ENCODE peak calls at places on chromosome 20, in ten cellular contexts. One of them, this sample, is unnamed.
A peak's percentile ranks its signal among the peaks of the same experiment; 100 is the strongest.

GRCh38 chr20:36941403-36941835 is 10.1 kb downstream of the SAMHD1 start:
- DNase-seq in heart right ventricle: no peak
- DNase-seq in left ventricle myocardium inferior: no peak
- DNase-seq in adrenal gland: peak; percentile 66
- DNase-seq in lung: no peak
- DNase-seq in Panc1: no peak
- DNase-seq in GM23248: peak; percentile 21
- DNase-seq in CD4-positive, alpha-beta memory T cell: no peak
- DNase-seq in psoas muscle: no peak
- DNase-seq in uterus: no peak
- DNase-seq in this sample: no peak

GRCh38 chr20:3461911-3462677 is 8.7 kb upstream of the ATRN start:
- DNase-seq in uterus: no peak
- DNase-seq in psoas muscle: no peak
- DNase-seq in adrenal gland: peak; percentile 79
- DNase-seq in heart right ventricle: no peak
- DNase-seq in Panc1: no peak
- DNase-seq in GM23248: no peak
- DNase-seq in left ventricle myocardium inferior: no peak
- DNase-seq in CD4-positive, alpha-beta memory T cell: no peak
- DNase-seq in lung: no peak
- DNase-seq in this sample: peak; percentile 77

GRCh38 chr20:44911264-44911921 is 1.5 kb downstream of the PABPC1L start:
- DNase-seq in Panc1: no peak
- DNase-seq in heart right ventricle: no peak
- DNase-seq in uterus: no peak
- DNase-seq in left ventricle myocardium inferior: no peak
- DNase-seq in adrenal gland: peak; percentile 79
- DNase-seq in GM23248: peak; percentile 31
- DNase-seq in lung: peak; percentile 85
- DNase-seq in CD4-positive, alpha-beta memory T cell: no peak
- DNase-seq in psoas muscle: no peak
- DNase-seq in this sample: peak; percentile 86

GRCh38 chr20:59808729-59809381 is 124.6 kb downstream of the SYCP2 start:
- DNase-seq in heart right ventricle: no peak
- DNase-seq in CD4-positive, alpha-beta memory T cell: no peak
- DNase-seq in uterus: peak; percentile 3
- DNase-seq in GM23248: no peak
- DNase-seq in lung: peak; percentile 22
- DNase-seq in Panc1: no peak
- DNase-seq in left ventricle myocardium inferior: no peak
- DNase-seq in psoas muscle: no peak
- DNase-seq in adrenal gland: peak; percentile 30
- DNase-seq in this sample: no peak

GRCh38 chr20:37330316-37330715 is 15.6 kb upstream of the SRC start:
- DNase-seq in uterus: no peak
- DNase-seq in left ventricle myocardium inferior: no peak
- DNase-seq in adrenal gland: no peak
- DNase-seq in Panc1: no peak
- DNase-seq in heart right ventricle: no peak
- DNase-seq in psoas muscle: no peak
- DNase-seq in lung: no peak
- DNase-seq in GM23248: no peak
- DNase-seq in CD4-positive, alpha-beta memory T cell: no peak
- DNase-seq in this sample: no peak

GRCh38 chr20:11556410-11556809 is 361.3 kb upstream of the BTBD3 start:
- DNase-seq in psoas muscle: no peak
- DNase-seq in heart right ventricle: no peak
- DNase-seq in Panc1: no peak
- DNase-seq in GM23248: no peak
- DNase-seq in lung: no peak
- DNase-seq in left ventricle myocardium inferior: no peak
- DNase-seq in adrenal gland: no peak
- DNase-seq in CD4-positive, alpha-beta memory T cell: no peak
- DNase-seq in uterus: no peak
- DNase-seq in this sample: no peak

GRCh38 chr20:16641511-16641910 is 68.3 kb upstream of the KIF16B start:
- DNase-seq in lung: no peak
- DNase-seq in GM23248: no peak
- DNase-seq in Panc1: no peak
- DNase-seq in uterus: no peak
- DNase-seq in heart right ventricle: no peak
- DNase-seq in CD4-positive, alpha-beta memory T cell: no peak
- DNase-seq in adrenal gland: no peak
- DNase-seq in left ventricle myocardium inferior: no peak
- DNase-seq in psoas muscle: no peak
- DNase-seq in this sample: no peak

GRCh38 chr20:6395695-6396094 is 272.9 kb upstream of the FERMT1 start:
- DNase-seq in left ventricle myocardium inferior: no peak
- DNase-seq in Panc1: no peak
- DNase-seq in GM23248: no peak
- DNase-seq in heart right ventricle: no peak
- DNase-seq in adrenal gland: no peak
- DNase-seq in lung: no peak
- DNase-seq in psoas muscle: no peak
- DNase-seq in CD4-positive, alpha-beta memory T cell: no peak
- DNase-seq in uterus: no peak
- DNase-seq in this sample: no peak

GRCh38 chr20:33947709-33948295 is 45.9 kb upstream of the RALY start:
- DNase-seq in adrenal gland: no peak
- DNase-seq in left ventricle myocardium inferior: no peak
- DNase-seq in psoas muscle: no peak
- DNase-seq in Panc1: peak; percentile 5
- DNase-seq in GM23248: peak; percentile 28
- DNase-seq in lung: no peak
- DNase-seq in heart right ventricle: no peak
- DNase-seq in CD4-positive, alpha-beta memory T cell: peak; percentile 48
- DNase-seq in uterus: no peak
- DNase-seq in this sample: no peak

GRCh38 chr20:57435498-57436222 is 44.5 kb downstream of the RBM38 start:
- DNase-seq in uterus: no peak
- DNase-seq in Panc1: no peak
- DNase-seq in adrenal gland: peak; percentile 70
- DNase-seq in psoas muscle: peak; percentile 90
- DNase-seq in heart right ventricle: peak; percentile 62
- DNase-seq in lung: peak; percentile 82
- DNase-seq in CD4-positive, alpha-beta memory T cell: no peak
- DNase-seq in left ventricle myocardium inferior: peak; percentile 69
- DNase-seq in GM23248: no peak
- DNase-seq in this sample: peak; percentile 76

GRCh38 chr20:41006936-41007871 is 21.4 kb upstream of the TOP1 start:
- DNase-seq in CD4-positive, alpha-beta memory T cell: no peak
- DNase-seq in GM23248: no peak
- DNase-seq in adrenal gland: peak; percentile 43
- DNase-seq in heart right ventricle: no peak
- DNase-seq in psoas muscle: no peak
- DNase-seq in left ventricle myocardium inferior: no peak
- DNase-seq in Panc1: no peak
- DNase-seq in uterus: no peak
- DNase-seq in lung: no peak
- DNase-seq in this sample: no peak

GRCh38 chr20:38167851-38168760 is 3.0 kb upstream of the TGM2 start:
- DNase-seq in CD4-positive, alpha-beta memory T cell: peak; percentile 13
- DNase-seq in psoas muscle: peak; percentile 87
- DNase-seq in left ventricle myocardium inferior: peak; percentile 78
- DNase-seq in uterus: peak; percentile 77
- DNase-seq in Panc1: no peak
- DNase-seq in GM23248: peak; percentile 89
- DNase-seq in heart right ventricle: peak; percentile 73
- DNase-seq in adrenal gland: peak; percentile 85
- DNase-seq in lung: peak; percentile 66
- DNase-seq in this sample: peak; percentile 45

GRCh38 chr20:54340667-54341081 is 132.8 kb downstream of the PFDN4 start:
- DNase-seq in uterus: no peak
- DNase-seq in adrenal gland: no peak
- DNase-seq in psoas muscle: no peak
- DNase-seq in left ventricle myocardium inferior: no peak
- DNase-seq in GM23248: peak; percentile 69
- DNase-seq in heart right ventricle: no peak
- DNase-seq in Panc1: no peak
- DNase-seq in CD4-positive, alpha-beta memory T cell: no peak
- DNase-seq in lung: no peak
- DNase-seq in this sample: no peak

GRCh38 chr20:19964289-19965263 is 52.6 kb upstream of the NAA20 start:
- DNase-seq in lung: peak; percentile 46
- DNase-seq in uterus: peak; percentile 90
- DNase-seq in GM23248: peak; percentile 94
- DNase-seq in Panc1: no peak
- DNase-seq in heart right ventricle: no peak
- DNase-seq in CD4-positive, alpha-beta memory T cell: no peak
- DNase-seq in adrenal gland: no peak
- DNase-seq in psoas muscle: peak; percentile 81
- DNase-seq in left ventricle myocardium inferior: peak; percentile 29
- DNase-seq in this sample: peak; percentile 77

GRCh38 chr20:9301129-9302072 is 213.0 kb upstream of the LAMP5 start:
- DNase-seq in uterus: no peak
- DNase-seq in heart right ventricle: no peak
- DNase-seq in adrenal gland: no peak
- DNase-seq in lung: no peak
- DNase-seq in Panc1: no peak
- DNase-seq in CD4-positive, alpha-beta memory T cell: no peak
- DNase-seq in GM23248: peak; percentile 50
- DNase-seq in psoas muscle: no peak
- DNase-seq in left ventricle myocardium inferior: no peak
- DNase-seq in this sample: peak; percentile 11

GRCh38 chr20:20457392-20458126 is 89.7 kb downstream of the INSM1 start:
- DNase-seq in GM23248: peak; percentile 43
- DNase-seq in uterus: no peak
- DNase-seq in CD4-positive, alpha-beta memory T cell: no peak
- DNase-seq in lung: no peak
- DNase-seq in psoas muscle: no peak
- DNase-seq in Panc1: no peak
- DNase-seq in left ventricle myocardium inferior: no peak
- DNase-seq in heart right ventricle: no peak
- DNase-seq in adrenal gland: no peak
- DNase-seq in this sample: no peak

DNA sequence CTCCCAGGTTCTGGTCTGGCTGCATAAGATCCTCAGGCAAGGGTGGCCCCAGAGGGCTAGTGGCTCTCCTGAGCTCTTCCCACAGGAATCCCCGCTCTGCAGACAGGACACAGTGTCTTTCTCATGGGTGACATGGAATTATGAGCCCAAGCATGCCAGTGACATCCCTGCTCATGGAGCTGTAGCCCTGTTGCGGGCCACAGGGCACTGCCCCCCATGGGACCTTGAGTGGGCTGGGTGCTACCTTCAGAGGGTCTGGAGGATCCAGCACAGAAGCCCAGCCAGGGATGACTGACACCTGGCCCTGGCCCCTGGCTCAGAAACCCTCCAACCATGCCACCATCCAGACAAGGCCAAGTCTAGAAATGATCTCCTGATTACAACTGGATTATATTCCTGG is 657.5 kb upstream of the DEFB115 start:
- DNase-seq in adrenal gland: no peak
- DNase-seq in lung: no peak
- DNase-seq in GM23248: no peak
- DNase-seq in Panc1: no peak
- DNase-seq in CD4-positive, alpha-beta memory T cell: no peak
- DNase-seq in psoas muscle: no peak
- DNase-seq in uterus: no peak
- DNase-seq in heart right ventricle: no peak
- DNase-seq in left ventricle myocardium inferior: no peak
- DNase-seq in this sample: no peak
- H3K9me3 ChIP-seq in adrenal gland: no peaks in the 10 kb centered on the region
- H3K9me3 ChIP-seq in lung: no peaks in the 10 kb centered on the region
- H3K9me3 ChIP-seq in GM23248: no peaks in the 10 kb centered on the region
- H3K9me3 ChIP-seq in Panc1: no peaks in the 10 kb centered on the region
- H3K9me3 ChIP-seq in CD4-positive, alpha-beta memory T cell: no peaks in the 10 kb centered on the region
- H3K9me3 ChIP-seq in psoas muscle: no peaks in the 10 kb centered on the region
- H3K9me3 ChIP-seq in uterus: no peaks in the 10 kb centered on the region
- H3K9me3 ChIP-seq in heart right ventricle: no peaks in the 10 kb centered on the region
- H3K9me3 ChIP-seq in left ventricle myocardium inferior: peaks cover 4% of the 10 kb centered on the region
- H3K9me3 ChIP-seq in this sample: no peaks in the 10 kb centered on the region

GRCh38 chr20:61983965-61984364 is 81.7 kb downstream of the TAF4 start:
- DNase-seq in GM23248: no peak
- DNase-seq in CD4-positive, alpha-beta memory T cell: no peak
- DNase-seq in adrenal gland: no peak
- DNase-seq in lung: no peak
- DNase-seq in left ventricle myocardium inferior: no peak
- DNase-seq in psoas muscle: no peak
- DNase-seq in heart right ventricle: no peak
- DNase-seq in uterus: no peak
- DNase-seq in Panc1: no peak
- DNase-seq in this sample: no peak
- H3K36me3 ChIP-seq in GM23248: no peaks in the 10 kb centered on the region
- H3K36me3 ChIP-seq in CD4-positive, alpha-beta memory T cell: peaks cover 5% of the 10 kb centered on the region
- H3K36me3 ChIP-seq in adrenal gland: no peaks in the 10 kb centered on the region
- H3K36me3 ChIP-seq in lung: no peaks in the 10 kb centered on the region
- H3K36me3 ChIP-seq in left ventricle myocardium inferior: peaks cover 55% of the 10 kb centered on the region
- H3K36me3 ChIP-seq in psoas muscle: peaks cover 23% of the 10 kb centered on the region
- H3K36me3 ChIP-seq in heart right ventricle: no peaks in the 10 kb centered on the region
- H3K36me3 ChIP-seq in uterus: no peaks in the 10 kb centered on the region
- H3K36me3 ChIP-seq in Panc1: no peaks in the 10 kb centered on the region
- H3K36me3 ChIP-seq in this sample: peaks cover 8% of the 10 kb centered on the region

DNA sequence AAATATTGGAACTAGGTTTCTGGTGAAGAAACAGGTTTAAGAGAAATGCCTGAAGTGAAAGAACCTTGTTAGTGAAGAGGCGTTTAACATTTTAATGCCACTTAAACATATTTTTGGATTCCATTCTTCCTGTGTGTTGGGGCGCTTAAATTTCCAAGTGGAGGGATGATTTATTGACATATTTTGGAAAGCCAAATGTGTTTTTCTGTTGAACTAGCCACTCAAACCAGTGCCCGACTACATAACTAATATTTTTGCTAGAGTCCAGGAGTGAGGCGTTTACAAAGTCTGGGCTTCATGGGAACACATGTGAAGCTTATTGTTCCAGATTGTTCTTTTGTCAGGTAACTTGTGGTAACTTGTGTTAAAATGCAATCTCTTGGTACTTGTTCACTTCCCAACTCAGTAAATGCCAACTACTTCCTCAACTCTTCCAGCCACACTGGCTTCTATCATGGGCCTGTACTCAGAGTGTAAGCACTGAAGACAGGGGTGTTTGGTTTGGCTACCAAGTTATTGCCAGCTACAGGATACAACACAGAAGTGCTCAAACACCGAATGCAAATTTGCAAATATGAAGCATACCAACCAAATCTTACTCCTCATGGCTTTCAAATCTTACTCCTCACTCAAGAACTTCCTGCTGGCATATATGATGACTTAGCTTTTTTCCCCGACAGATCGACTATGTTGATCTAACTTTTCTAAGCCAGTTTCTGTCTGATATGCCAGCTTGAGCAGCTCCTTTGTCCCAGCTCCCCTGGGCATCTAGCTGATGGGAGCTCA is 2.0 kb upstream of the ZNFX1 start:
- DNase-seq in psoas muscle: no peak
- DNase-seq in uterus: no peak
- DNase-seq in heart right ventricle: no peak
- DNase-seq in adrenal gland: no peak
- DNase-seq in Panc1: no peak
- DNase-seq in left ventricle myocardium inferior: no peak
- DNase-seq in CD4-positive, alpha-beta memory T cell: no peak
- DNase-seq in GM23248: peak; percentile 26
- DNase-seq in lung: no peak
- DNase-seq in this sample: no peak
- H3K9me3 ChIP-seq in psoas muscle: no peaks in the 10 kb centered on the region
- H3K9me3 ChIP-seq in uterus: no peaks in the 10 kb centered on the region
- H3K9me3 ChIP-seq in heart right ventricle: no peaks in the 10 kb centered on the region
- H3K9me3 ChIP-seq in adrenal gland: no peaks in the 10 kb centered on the region
- H3K9me3 ChIP-seq in Panc1: no peaks in the 10 kb centered on the region
- H3K9me3 ChIP-seq in left ventricle myocardium inferior: peaks cover 36% of the 10 kb centered on the region
- H3K9me3 ChIP-seq in CD4-positive, alpha-beta memory T cell: peaks cover 19% of the 10 kb centered on the region
- H3K9me3 ChIP-seq in GM23248: no peaks in the 10 kb centered on the region
- H3K9me3 ChIP-seq in lung: no peaks in the 10 kb centered on the region
- H3K9me3 ChIP-seq in this sample: no peaks in the 10 kb centered on the region

GRCh38 chr20:17660667-17661066 is 21.4 kb downstream of the RRBP1 start:
- DNase-seq in adrenal gland: no peak
- DNase-seq in heart right ventricle: no peak
- DNase-seq in CD4-positive, alpha-beta memory T cell: no peak
- DNase-seq in GM23248: no peak
- DNase-seq in left ventricle myocardium inferior: no peak
- DNase-seq in Panc1: no peak
- DNase-seq in uterus: peak; percentile 8
- DNase-seq in lung: no peak
- DNase-seq in psoas muscle: no peak
- DNase-seq in this sample: no peak
- H3K36me3 ChIP-seq in adrenal gland: no peaks in the 10 kb centered on the region
- H3K36me3 ChIP-seq in heart right ventricle: peaks cover 6% of the 10 kb centered on the region
- H3K36me3 ChIP-seq in CD4-positive, alpha-beta memory T cell: no peaks in the 10 kb centered on the region
- H3K36me3 ChIP-seq in GM23248: peaks cover 33% of the 10 kb centered on the region
- H3K36me3 ChIP-seq in left ventricle myocardium inferior: peaks cover 24% of the 10 kb centered on the region
- H3K36me3 ChIP-seq in Panc1: peaks cover 4% of the 10 kb centered on the region
- H3K36me3 ChIP-seq in uterus: no peaks in the 10 kb centered on the region
- H3K36me3 ChIP-seq in lung: peaks cover 9% of the 10 kb centered on the region
- H3K36me3 ChIP-seq in psoas muscle: peaks cover 13% of the 10 kb centered on the region
- H3K36me3 ChIP-seq in this sample: peaks cover 7% of the 10 kb centered on the region

This sample was measured in thyroid gland.